ENCODE peak calls at places on chromosomes 13 and 19, in four cellular contexts. Q, O, D and C are unnamed samples.

GRCh38 chr13:108551674-108552073 is 77.7 kb upstream of the MYO16 start:
- DNase-seq in Q (no peak), O (no peak), D (no peak), C (no peak)

GRCh38 chr19:47022541-47023447 is 3.2 kb downstream of the NPAS1 start:
- DNase-seq in Q (no peak), O (peak; percentile 39), D (no peak), C (no peak)

GRCh38 chr19:53034948-53035675 is 9.4 kb upstream of the ERVV-2 start:
- DNase-seq in Q (no peak), O (no peak), D (no peak), C (no peak)

GRCh38 chr13:52377898-52378297 is 28.1 kb downstream of the THSD1 start:
- DNase-seq in Q (no peak), O (no peak), D (no peak), C (no peak)

GRCh38 chr13:24502567-24503375 is 9.8 kb downstream of the PARP4 start:
- DNase-seq in Q (no peak), O (no peak), D (peak; percentile 45), C (no peak)

GRCh38 chr19:38277969-38278680 is 13.8 kb downstream of the SPINT2 start:
- DNase-seq in Q (no peak), O (no peak), D (peak; percentile 91), C (no peak)

GRCh38 chr13:79297128-79297527 is 108.9 kb downstream of the RBM26 start:
- DNase-seq in Q (no peak), O (no peak), D (no peak), C (no peak)

GRCh38 chr19:44602071-44602470 is 11.3 kb upstream of the IGSF23 start:
- DNase-seq in Q (peak; percentile 21), O (no peak), D (no peak), C (no peak)

GRCh38 chr13:24682353-24682752 is 2.1 kb downstream of the ATP12A start:
- DNase-seq in Q (no peak), O (no peak), D (no peak), C (no peak)

GRCh38 chr13:53110614-53111013 is 82.0 kb downstream of the OLFM4 start:
- DNase-seq in Q (no peak), O (no peak), D (no peak), C (no peak)

GRCh38 chr19:39110263-39110967 is 15.2 kb upstream of the PAK4 start:
- DNase-seq in Q (no peak), O (peak; percentile 55), D (peak; percentile 35), C (peak; percentile 57)

GRCh38 chr13:46321494-46322225 is 65.4 kb downstream of the RUBCNL start:
- DNase-seq in Q (peak; percentile 45), O (peak; percentile 55), D (peak; percentile 77), C (peak; percentile 66)

GRCh38 chr13:110089815-110090214 is 217.1 kb downstream of the COL4A1 start:
- DNase-seq in Q (no peak), O (no peak), D (no peak), C (no peak)
- TF ChIP-seq CTCF in Q (no peak), O (peak; percentile 55), D (peak; percentile 40), C (peak; percentile 32)

GRCh38 chr13:111554539-111555267 is 234.3 kb downstream of the TEX29 start:
- DNase-seq in Q (no peak), O (no peak), D (no peak), C (no peak)
- TF ChIP-seq CTCF in Q (no peak), O (peak; percentile 34), D (no peak), C (no peak)

GRCh38 chr19:42292042-42292960 is 9.6 kb upstream of the PRR19 start:
- DNase-seq in Q (no peak), O (no peak), D (no peak), C (no peak)

GRCh38 chr19:42289556-42290041 is 12.3 kb upstream of the PRR19 start:
- DNase-seq in Q (no peak), O (no peak), D (no peak), C (no peak)

GRCh38 chr19:42290136-42290522 is 11.8 kb upstream of the PRR19 start:
- DNase-seq in Q (no peak), O (no peak), D (no peak), C (no peak)

GRCh38 chr19:42291437-42291815 is 10.5 kb upstream of the PRR19 start:
- DNase-seq in Q (no peak), O (peak; percentile 73), D (no peak), C (no peak)

DNA sequence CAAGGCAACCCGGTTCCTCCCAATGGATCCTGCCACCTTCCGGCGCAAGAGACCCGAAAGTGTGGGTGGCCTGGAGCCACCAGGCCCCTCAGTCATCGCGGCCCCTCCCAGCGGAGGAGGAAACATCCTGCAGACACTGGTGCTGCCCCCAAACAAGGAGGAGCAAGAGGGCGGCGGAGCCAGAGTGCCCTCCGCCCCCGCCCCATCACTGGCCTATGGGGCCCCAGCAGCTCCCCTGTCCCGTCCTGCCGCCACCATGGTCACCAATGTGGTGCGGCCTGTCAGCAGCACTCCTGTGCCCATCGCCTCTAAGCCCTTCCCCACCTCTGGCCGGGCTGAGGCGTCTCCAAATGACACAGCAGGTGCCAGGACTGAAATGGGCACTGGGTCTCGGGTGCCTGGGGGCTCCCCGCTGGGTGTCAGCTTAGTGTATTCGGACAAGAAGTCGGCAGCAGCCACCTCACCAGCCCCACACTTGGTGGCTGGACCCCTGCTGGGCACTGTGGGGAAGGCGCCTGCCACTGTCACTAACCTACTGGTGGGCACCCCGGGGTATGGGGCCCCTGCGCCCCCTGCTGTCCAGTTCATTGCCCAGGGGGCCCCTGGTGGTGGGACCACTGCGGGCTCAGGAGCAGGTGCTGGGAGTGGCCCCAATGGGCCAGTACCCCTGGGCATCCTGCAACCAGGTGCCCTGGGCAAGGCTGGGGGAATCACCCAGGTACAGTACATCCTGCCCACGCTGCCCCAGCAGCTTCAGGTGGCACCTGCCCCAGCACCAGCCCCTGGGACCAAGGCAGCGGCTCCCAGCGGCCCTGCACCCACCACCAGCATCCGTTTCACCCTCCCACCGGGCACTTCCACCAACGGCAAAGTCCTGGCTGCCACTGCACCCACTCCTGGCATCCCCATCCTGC is 11.2 kb upstream of the PRR19 start:
- DNase-seq in Q (no peak), O (peak; percentile 45), D (no peak), C (no peak)
- TF ChIP-seq CTCF in Q (no peak), O (peak; percentile 48), D (peak; percentile 53), C (peak; percentile 72)

GRCh38 chr19:30419581-30420180 is 47.5 kb downstream of the ZNF536 start:
- DNase-seq in Q (no peak), O (no peak), D (no peak), C (no peak)
- TF ChIP-seq CTCF in Q (no peak), O (no peak), D (no peak), C (no peak)

GRCh38 chr19:18063463-18063862 is 23.3 kb downstream of the IL12RB1 start:
- DNase-seq in Q (no peak), O (peak; percentile 73), D (no peak), C (no peak)
- TF ChIP-seq CTCF in Q (no peak), O (peak; percentile 58), D (no peak), C (peak; percentile 55)

GRCh38 chr19:15810335-15810734 is 5.1 kb downstream of the OR10H1 start:
- DNase-seq in Q (no peak), O (no peak), D (no peak), C (no peak)
- TF ChIP-seq CTCF in Q (no peak), O (no peak), D (no peak), C (no peak)

GRCh38 chr19:55058781-55059610 is 4.0 kb downstream of the RDH13 start:
- DNase-seq in Q (no peak), O (no peak), D (no peak), C (no peak)
- TF ChIP-seq CTCF in Q (no peak), O (no peak), D (no peak), C (no peak)